ENCODE peak calls at places on chromosomes 7 and 10, in six cellular contexts. A is HCT116, Z is GM12878, X is NT2/D1, M is H1, U is K562. Q is an unnamed sample.

GRCh38 chr7:129188372-129188891 is at the start of gene SMO:
- DNase-seq in A (no peak), Z (no peak), X (peak), M (peak), U (peak), Q (peak)

GRCh38 chr10:89278034-89278535 is 23.8 kb upstream of the IFIT2 start:
- DNase-seq in A (peak), Z (no peak), X (no peak), M (no peak), U (no peak), Q (peak)

GRCh38 chr7:20241491-20242261 is 24.5 kb upstream of the MACC1 start:
- DNase-seq in A (no peak), Z (peak), X (no peak), M (no peak), U (no peak), Q (no peak)

GRCh38 chr10:17652585-17652984 is 8.6 kb downstream of the STAM start:
- DNase-seq in A (no peak), Z (no peak), X (no peak), M (no peak), U (no peak), Q (no peak)

GRCh38 chr7:7183833-7184463 is 1.6 kb downstream of the C1GALT1 start:
- DNase-seq in A (no peak), Z (no peak), X (no peak), M (no peak), U (no peak), Q (no peak)

GRCh38 chr10:11782793-11783557 is 40.2 kb upstream of the PROSER2 start:
- DNase-seq in A (peak), Z (peak), X (peak), M (peak), U (peak), Q (peak)

GRCh38 chr10:106285199-106285598 is 879.3 kb downstream of the SORCS1 start:
- DNase-seq in A (no peak), Z (no peak), X (no peak), M (no peak), U (no peak), Q (no peak)

GRCh38 chr7:158779061-158779992 is 50.0 kb downstream of the ESYT2 start:
- DNase-seq in A (no peak), Z (no peak), X (no peak), M (peak), U (no peak), Q (no peak)

GRCh38 chr7:79236352-79237028 is 217.0 kb downstream of the MAGI2 start:
- DNase-seq in A (no peak), Z (no peak), X (no peak), M (no peak), U (no peak), Q (no peak)

GRCh38 chr10:10432306-10433035 is 585.2 kb upstream of the CELF2 start:
- DNase-seq in A (no peak), Z (no peak), X (no peak), M (no peak), U (no peak), Q (no peak)

GRCh38 chr10:27369832-27370231 is 129.2 kb upstream of the ACBD5 start:
- DNase-seq in A (no peak), Z (no peak), X (no peak), M (no peak), U (no peak), Q (no peak)
- TF ChIP-seq YY1 in A (no peak), Z (no peak), X (no peak), M (no peak), U (no peak), Q (no peak)

DNA sequence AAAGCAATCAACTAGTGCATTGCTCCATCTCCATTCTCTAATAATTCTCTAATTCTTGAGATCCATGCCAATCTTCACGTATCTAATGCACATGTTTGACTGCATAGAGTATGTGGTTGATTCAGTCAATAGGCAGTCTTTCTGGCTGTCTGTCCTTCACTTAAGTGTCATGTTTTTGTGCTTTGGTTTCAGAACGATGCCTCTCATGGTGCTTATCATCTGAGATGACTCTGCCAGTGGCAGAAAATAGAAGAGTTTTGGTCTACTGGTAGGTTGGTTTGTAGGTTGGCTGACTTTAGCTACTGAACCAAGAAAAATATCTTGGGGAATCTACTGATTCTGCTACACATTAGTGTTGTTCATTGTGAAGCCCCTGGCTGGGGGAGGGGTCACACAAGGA is 364.2 kb downstream of the SFMBT2 start:
- DNase-seq in A (no peak), Z (peak), X (no peak), M (no peak), U (no peak), Q (no peak)
- H3K9ac ChIP-seq in A (no peak), Z (no peak), X (no peak), M (no peak), U (no peak), Q (no peak)

GRCh38 chr7:22972207-22972606 is 41.7 kb downstream of the HYCC1 start:
- DNase-seq in A (no peak), Z (no peak), X (no peak), M (no peak), U (no peak), Q (no peak)

GRCh38 chr7:22969010-22969431 is 44.9 kb downstream of the HYCC1 start:
- DNase-seq in A (no peak), Z (no peak), X (no peak), M (no peak), U (no peak), Q (no peak)
- TF ChIP-seq YY1 in A (no peak), Z (no peak), X (no peak), M (no peak), U (no peak), Q (no peak)

GRCh38 chr7:134616611-134617010 is 30.0 kb upstream of the BPGM start:
- DNase-seq in A (no peak), Z (no peak), X (no peak), M (no peak), U (no peak), Q (no peak)

GRCh38 chr7:134623193-134623592 is 23.5 kb upstream of the BPGM start:
- DNase-seq in A (no peak), Z (no peak), X (no peak), M (no peak), U (no peak), Q (no peak)

GRCh38 chr7:134622303-134622995 is 24.2 kb upstream of the BPGM start:
- DNase-seq in A (no peak), Z (no peak), X (no peak), M (no peak), U (no peak), Q (no peak)

GRCh38 chr7:134619627-134620331 is 26.9 kb upstream of the BPGM start:
- DNase-seq in A (no peak), Z (no peak), X (no peak), M (no peak), U (no peak), Q (no peak)

GRCh38 chr7:134618756-134619530 is 27.7 kb upstream of the BPGM start:
- DNase-seq in A (no peak), Z (no peak), X (no peak), M (no peak), U (no peak), Q (no peak)
- H3K9ac ChIP-seq in A (no peak), Z (no peak), X (no peak), M (no peak), U (no peak), Q (peak)

GRCh38 chr7:11831727-11832495 is at the start of gene THSD7A:
- DNase-seq in A (no peak), Z (no peak), X (peak), M (peak), U (no peak), Q (peak)
- TF ChIP-seq YY1 in A (no peak), Z (no peak), X (no peak), M (no peak), U (no peak), Q (no peak)

GRCh38 chr10:43994539-43994938 is 345.9 kb upstream of the ZNF32 start:
- DNase-seq in A (no peak), Z (no peak), X (no peak), M (no peak), U (no peak), Q (no peak)
- H3K9ac ChIP-seq in A (no peak), Z (no peak), X (no peak), M (no peak), U (no peak), Q (no peak)

GRCh38 chr7:44221231-44221791 is 20.5 kb downstream of the YKT6 start:
- DNase-seq in A (no peak), Z (no peak), X (no peak), M (no peak), U (peak), Q (peak)

GRCh38 chr7:44220732-44221131 is 20.0 kb downstream of the YKT6 start:
- DNase-seq in A (no peak), Z (no peak), X (no peak), M (no peak), U (no peak), Q (peak)

GRCh38 chr7:44218418-44219201 is 17.8 kb downstream of the YKT6 start:
- DNase-seq in A (no peak), Z (no peak), X (peak), M (peak), U (peak), Q (peak)

GRCh38 chr7:44219371-44220045 is 18.7 kb downstream of the YKT6 start:
- DNase-seq in A (no peak), Z (no peak), X (no peak), M (no peak), U (no peak), Q (peak)

GRCh38 chr7:44220046-44220720 is 19.4 kb downstream of the YKT6 start:
- DNase-seq in A (no peak), Z (no peak), X (no peak), M (no peak), U (no peak), Q (peak)
- TF ChIP-seq YY1 in A (no peak), Z (no peak), X (no peak), M (no peak), U (no peak), Q (no peak)

Q was measured in SK-N-SH.